ENCODE peak calls at places on chromosomes 13 and 19, in five cellular contexts. U, S, N, A and T are unnamed samples. For H3K4me1, the result is how much of the 10 kb centered on the place peaks cover.

GRCh38 chr19:42024622-42025111 is 30.6 kb upstream of the ATP1A3 start:
- DNase-seq in U (no peak), S (peak), N (no peak), A (peak), T (no peak)

GRCh38 chr19:30795727-30796126 is 423.5 kb downstream of the ZNF536 start:
- DNase-seq in U (no peak), S (no peak), N (no peak), A (no peak), T (no peak)

GRCh38 chr19:16626796-16627193 is 1.2 kb downstream of the MED26 start:
- DNase-seq in U (no peak), S (peak), N (no peak), A (peak), T (peak)

GRCh38 chr19:8663920-8664670 is 33.7 kb downstream of the NFILZ start:
- DNase-seq in U (no peak), S (no peak), N (no peak), A (no peak), T (peak)

GRCh38 chr13:114005206-114005720 is 31.4 kb upstream of the C13orf46 start:
- DNase-seq in U (peak), S (no peak), N (peak), A (no peak), T (peak)

GRCh38 chr13:29570058-29570654 is 25.3 kb downstream of the SLC7A1 start:
- DNase-seq in U (no peak), S (no peak), N (no peak), A (no peak), T (no peak)

GRCh38 chr19:30419581-30420180 is 47.5 kb downstream of the ZNF536 start:
- DNase-seq in U (no peak), S (peak), N (no peak), A (no peak), T (no peak)

GRCh38 chr19:35240322-35240721 is 8.5 kb upstream of the LSR start:
- DNase-seq in U (no peak), S (no peak), N (no peak), A (no peak), T (no peak)

GRCh38 chr13:48230541-48230940 is 2.5 kb upstream of the ITM2B start:
- DNase-seq in U (no peak), S (no peak), N (no peak), A (no peak), T (no peak)

GRCh38 chr13:98476538-98476966 is 100.4 kb downstream of the STK24 start:
- DNase-seq in U (no peak), S (peak), N (peak), A (peak), T (peak)

GRCh38 chr13:29125934-29126424 is 305.8 kb downstream of the MTUS2 start:
- DNase-seq in U (no peak), S (no peak), N (no peak), A (no peak), T (no peak)

GRCh38 chr19:46349311-46349993 is 2.6 kb downstream of the PPP5C start:
- DNase-seq in U (no peak), S (no peak), N (no peak), A (no peak), T (no peak)

GRCh38 chr13:44249439-44249838 is 124.2 kb upstream of the SERP2 start:
- DNase-seq in U (peak), S (peak), N (no peak), A (peak), T (peak)

GRCh38 chr19:6062274-6062673 is 48.0 kb downstream of the RFX2 start:
- DNase-seq in U (no peak), S (peak), N (peak), A (peak), T (peak)

GRCh38 chr13:100208596-100208995 is 119.7 kb downstream of the PCCA start:
- DNase-seq in U (no peak), S (peak), N (no peak), A (no peak), T (no peak)

GRCh38 chr13:27960362-27961226 is 8.5 kb downstream of the CDX2 start:
- DNase-seq in U (no peak), S (peak), N (peak), A (no peak), T (peak)

GRCh38 chr19:35931161-35931873 is 4.9 kb upstream of the LRFN3 start:
- DNase-seq in U (peak), S (peak), N (peak), A (peak), T (peak)

GRCh38 chr19:801861-802496 is 4.7 kb downstream of the PTBP1 start:
- DNase-seq in U (no peak), S (peak), N (peak), A (peak), T (no peak)
- H3K4me3 ChIP-seq in U (peak), S (peak), N (peak), A (peak), T (no peak)

GRCh38 chr19:1248454-1249297 is at the start of gene MIDN:
- DNase-seq in U (peak), S (peak), N (peak), A (peak), T (peak)
- H3K4me1 ChIP-seq in U (half or more), S (under half), N (under half), A (under half), T (half or more)

DNA sequence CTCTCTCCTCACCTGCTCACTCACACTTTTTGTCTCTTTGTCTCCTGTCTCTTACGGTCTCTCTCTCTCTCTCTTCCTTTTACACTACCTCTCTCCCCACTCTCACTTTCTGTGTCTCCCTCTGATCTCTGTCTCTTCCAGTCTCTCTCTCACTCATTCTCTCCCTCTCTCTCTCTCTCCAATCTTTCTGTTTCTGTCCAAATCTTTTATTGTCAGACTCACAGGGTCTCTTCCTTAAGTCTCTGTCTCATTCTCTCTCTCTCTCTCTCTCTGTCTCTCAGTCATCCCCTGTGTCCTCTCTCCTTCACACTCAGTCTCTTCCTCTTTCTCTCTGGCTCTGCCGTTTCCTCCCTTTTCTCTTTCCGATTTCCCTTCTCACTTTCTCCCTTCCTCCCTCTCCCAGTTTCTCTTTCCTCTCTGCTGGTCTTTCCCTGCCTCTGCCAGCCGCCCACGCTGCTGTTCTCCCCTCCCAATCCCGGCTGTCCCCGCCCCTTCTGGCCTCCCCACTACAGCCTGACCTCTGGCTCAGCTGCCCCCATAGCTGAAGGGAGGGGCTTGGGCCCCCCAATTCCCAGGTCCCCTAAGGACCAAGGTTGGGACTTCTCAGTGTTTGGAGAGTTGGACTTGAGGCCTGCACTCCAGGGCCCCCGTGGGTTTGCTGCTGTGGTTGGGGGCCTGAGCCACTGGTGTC is at the start of gene PLEKHA4:
- DNase-seq in U (peak), S (peak), N (peak), A (peak), T (peak)
- H3K4me3 ChIP-seq in U (peak), S (peak), N (peak), A (peak), T (no peak)

GRCh38 chr19:13010038-13010991 is 15.0 kb downstream of the NFIX start:
- DNase-seq in U (no peak), S (peak), N (peak), A (no peak), T (peak)
- H3K4me1 ChIP-seq in U (half or more), S (under half), N (half or more), A (under half), T (under half)

GRCh38 chr19:15177269-15178116 is 23.3 kb downstream of the NOTCH3 start:
- DNase-seq in U (peak), S (peak), N (peak), A (peak), T (peak)
- H3K4me3 ChIP-seq in U (no peak), S (peak), N (no peak), A (no peak), T (no peak)